ENCODE peak calls at places on chromosome 1, in six cellular contexts. H is skeletal muscle cell; J is activated CD8-positive, alpha-beta memory T cell treated with anti-CD3 and anti-CD28 coated beads for 48 hours; P is T-helper 22 cell; A is Kasumi-1; V is DMS153. C is an unnamed sample.

GRCh38 chr1:118136511-118136937 is 48.5 kb downstream of the SPAG17 start:
- DNase-seq in H (peak), J (peak), P (no peak), A (no peak), V (no peak), C (no peak)

GRCh38 chr1:244353572-244354091 is 98.1 kb downstream of the ADSS2 start:
- DNase-seq in H (peak), J (no peak), P (no peak), A (peak), V (peak), C (peak)

GRCh38 chr1:230067441-230067870 is 418 bp downstream of the GALNT2 start:
- DNase-seq in H (no peak), J (no peak), P (no peak), A (peak), V (peak), C (peak)

GRCh38 chr1:225735252-225736149 is 42.1 kb upstream of the SRP9 start:
- DNase-seq in H (peak), J (no peak), P (no peak), A (no peak), V (peak), C (no peak)

GRCh38 chr1:31218705-31219104 is 21.0 kb downstream of the NKAIN1 start:
- DNase-seq in H (no peak), J (no peak), P (no peak), A (no peak), V (no peak), C (no peak)

GRCh38 chr1:180533571-180533987 is 25.2 kb upstream of the OVAAL start:
- DNase-seq in H (no peak), J (peak), P (peak), A (peak), V (no peak), C (peak)

GRCh38 chr1:98702976-98703375 is 41.5 kb downstream of the SNX7 start:
- DNase-seq in H (no peak), J (no peak), P (no peak), A (no peak), V (no peak), C (no peak)

GRCh38 chr1:243396424-243396823 is 140.6 kb downstream of the SDCCAG8 start:
- DNase-seq in H (no peak), J (no peak), P (no peak), A (no peak), V (no peak), C (no peak)

GRCh38 chr1:29698033-29698432 is 461.7 kb downstream of the PTPRU start:
- DNase-seq in H (no peak), J (no peak), P (no peak), A (no peak), V (no peak), C (no peak)

GRCh38 chr1:178192686-178193085 is 98.8 kb downstream of the RASAL2 start:
- DNase-seq in H (peak), J (no peak), P (no peak), A (peak), V (peak), C (no peak)

GRCh38 chr1:64006276-64007051 is 197.0 kb upstream of the UBE2U start:
- DNase-seq in H (peak), J (no peak), P (no peak), A (no peak), V (peak), C (no peak)

GRCh38 chr1:54976747-54977146 is 3.7 kb upstream of the TMEM61 start:
- DNase-seq in H (no peak), J (no peak), P (no peak), A (no peak), V (no peak), C (no peak)

GRCh38 chr1:45643978-45644377 is 20.1 kb upstream of the CCDC17 start:
- DNase-seq in H (no peak), J (no peak), P (no peak), A (no peak), V (peak), C (no peak)

GRCh38 chr1:85884372-85885035 is 176.3 kb upstream of the ZNHIT6 start:
- DNase-seq in H (no peak), J (no peak), P (no peak), A (peak), V (no peak), C (no peak)

GRCh38 chr1:99994496-99994895 is 24.7 kb downstream of the SLC35A3 start:
- DNase-seq in H (no peak), J (no peak), P (no peak), A (no peak), V (no peak), C (no peak)

GRCh38 chr1:162629077-162629637 is 3.1 kb upstream of the DDR2 start:
- DNase-seq in H (no peak), J (no peak), P (no peak), A (no peak), V (no peak), C (no peak)

GRCh38 chr1:181250038-181250437 is 161.5 kb downstream of the IER5 start:
- DNase-seq in H (no peak), J (no peak), P (no peak), A (no peak), V (no peak), C (no peak)

C was measured in H1.